ENCODE peak calls at places on chromosomes 11 and 22, in five cellular contexts. W is GDM1; N is dorsolateral prefrontal cortex; F is activated CD8-positive, alpha-beta T cell treated with anti-CD3 and anti-CD28 coated beads, Interleukin-2, amount 10 ng/mL, durations not matched to agents 7 days and 5 days; J is activated naive CD8-positive, alpha-beta T cell treated with anti-CD3 and anti-CD28 coated beads for 36 hours. C is an unnamed sample.

GRCh38 chr22:43618517-43618916 is 193.6 kb downstream of the EFCAB6 start:
- DNase-seq in W (no peak), N (no peak), F (no peak), J (no peak), C (no peak)

GRCh38 chr11:92880391-92880790 is 89.1 kb upstream of the MTNR1B start:
- DNase-seq in W (no peak), N (no peak), F (no peak), J (no peak), C (peak; percentile 92)

GRCh38 chr11:117597083-117597482 is 199.9 kb downstream of the DSCAML1 start:
- DNase-seq in W (peak; percentile 12), N (no peak), F (peak; percentile 78), J (peak; percentile 38), C (peak; percentile 69)

GRCh38 chr11:34155057-34155758 is 49.8 kb downstream of the NAT10 start:
- DNase-seq in W (no peak), N (no peak), F (no peak), J (no peak), C (no peak)

GRCh38 chr11:62832346-62833234 is at the start of gene TEX54:
- DNase-seq in W (no peak), N (no peak), F (no peak), J (no peak), C (no peak)

GRCh38 chr11:12222099-12222751 is 111.8 kb downstream of the MICAL2 start:
- DNase-seq in W (no peak), N (no peak), F (no peak), J (no peak), C (peak; percentile 62)

GRCh38 chr11:123330471-123330870 is 99.6 kb upstream of the GRAMD1B start:
- DNase-seq in W (no peak), N (no peak), F (no peak), J (no peak), C (no peak)

GRCh38 chr11:72125956-72126355 is 9.6 kb upstream of the FOLR3 start:
- DNase-seq in W (no peak), N (no peak), F (no peak), J (no peak), C (no peak)

GRCh38 chr11:78783846-78784245 is 209.2 kb upstream of the NARS2 start:
- DNase-seq in W (no peak), N (no peak), F (no peak), J (no peak), C (no peak)

GRCh38 chr22:49021097-49021925 is 806.4 kb downstream of the BRD1 start:
- DNase-seq in W (no peak), N (no peak), F (no peak), J (no peak), C (no peak)

GRCh38 chr11:9264381-9265210 is 554 bp downstream of the DENND5A start:
- DNase-seq in W (peak; percentile 45), N (peak; percentile 39), F (peak; percentile 41), J (peak; percentile 59), C (peak; percentile 73)

GRCh38 chr11:7548659-7549283 is 35.0 kb downstream of the PPFIBP2 start:
- DNase-seq in W (no peak), N (no peak), F (peak; percentile 37), J (peak; percentile 36), C (no peak)